ENCODE peak calls at places on chromosomes 2 and 18, in ten cellular contexts. K is stimulated activated CD4-positive, alpha-beta T cell treated with anti-CD3 and anti-CD28 coated beads, Interleukin-15, amount 100 ng/mL, for 1 hour; A is amniotic stem cell; P is NCI-H345; C is ELF-1; F is NCI-H2081; U is GM10248; N is NCI-H510A treated with DMSO at 0.1 percent for 48 hours; M is HT1080; O is upper lobe of left lung. Y is an unnamed sample.

GRCh38 chr2:206127656-206128055 is 31.6 kb downstream of the NDUFS1 start:
- DNase-seq in K (no peak), A (no peak), P (no peak), C (no peak), F (no peak), U (no peak), N (no peak), M (peak; percentile 7), O (no peak), Y (no peak)

GRCh38 chr2:54384301-54385035 is 71.7 kb upstream of the SPTBN1 start:
- DNase-seq in K (no peak), A (no peak), P (no peak), C (no peak), F (no peak), U (no peak), N (no peak), M (no peak), O (no peak), Y (no peak)

GRCh38 chr2:83112863-83113262 is 1346.2 kb downstream of the SUCLG1 start:
- DNase-seq in K (no peak), A (no peak), P (no peak), C (no peak), F (no peak), U (no peak), N (peak; percentile 23), M (no peak), O (no peak), Y (no peak)

GRCh38 chr2:85468704-85469349 is 50.3 kb downstream of the SH2D6 start:
- DNase-seq in K (no peak), A (no peak), P (no peak), C (peak; percentile 91), F (no peak), U (no peak), N (no peak), M (no peak), O (no peak), Y (peak; percentile 49)

GRCh38 chr2:236051803-236052202 is 116.4 kb downstream of the GBX2 start:
- DNase-seq in K (no peak), A (no peak), P (no peak), C (no peak), F (no peak), U (no peak), N (no peak), M (no peak), O (no peak), Y (no peak)

GRCh38 chr2:226669249-226669648 is 130.4 kb downstream of the IRS1 start:
- DNase-seq in K (no peak), A (no peak), P (no peak), C (no peak), F (no peak), U (no peak), N (no peak), M (no peak), O (no peak), Y (no peak)

GRCh38 chr2:96953611-96954489 is 32.5 kb downstream of the FAM178B start:
- DNase-seq in K (no peak), A (no peak), P (no peak), C (peak; percentile 56), F (no peak), U (peak; percentile 58), N (no peak), M (no peak), O (no peak), Y (no peak)

GRCh38 chr18:9787716-9788115 is 79.6 kb downstream of the RAB31 start:
- DNase-seq in K (no peak), A (no peak), P (no peak), C (no peak), F (no peak), U (no peak), N (no peak), M (no peak), O (no peak), Y (no peak)

GRCh38 chr2:147033046-147033445 is 811.8 kb upstream of the ACVR2A start:
- DNase-seq in K (no peak), A (no peak), P (no peak), C (no peak), F (no peak), U (no peak), N (no peak), M (peak; percentile 64), O (no peak), Y (no peak)

GRCh38 chr18:44079602-44080001 is 601.1 kb upstream of the SETBP1 start:
- DNase-seq in K (no peak), A (peak; percentile 37), P (no peak), C (no peak), F (no peak), U (no peak), N (no peak), M (peak; percentile 91), O (no peak), Y (no peak)

GRCh38 chr2:60365556-60365955 is 187.9 kb downstream of the BCL11A start:
- DNase-seq in K (no peak), A (no peak), P (no peak), C (peak; percentile 18), F (no peak), U (no peak), N (no peak), M (no peak), O (no peak), Y (no peak)

GRCh38 chr2:50956886-50957285 is 75.0 kb downstream of the NRXN1 start:
- DNase-seq in K (no peak), A (no peak), P (no peak), C (no peak), F (no peak), U (no peak), N (no peak), M (no peak), O (no peak), Y (no peak)

GRCh38 chr2:12287220-12287751 is 429.4 kb upstream of the TRIB2 start:
- DNase-seq in K (no peak), A (no peak), P (no peak), C (no peak), F (no peak), U (no peak), N (no peak), M (peak; percentile 52), O (no peak), Y (no peak)

GRCh38 chr2:45821558-45822271 is 170.2 kb downstream of the PRKCE start:
- DNase-seq in K (no peak), A (no peak), P (peak; percentile 41), C (no peak), F (no peak), U (no peak), N (peak; percentile 71), M (peak; percentile 73), O (peak; percentile 90), Y (no peak)

GRCh38 chr2:120820263-120820884 is 84.7 kb downstream of the GLI2 start:
- DNase-seq in K (no peak), A (peak; percentile 42), P (no peak), C (peak; percentile 63), F (no peak), U (no peak), N (peak; percentile 70), M (no peak), O (no peak), Y (no peak)

GRCh38 chr18:42052137-42052708 is 97.2 kb downstream of the PIK3C3 start:
- DNase-seq in K (no peak), A (peak; percentile 16), P (no peak), C (no peak), F (no peak), U (no peak), N (no peak), M (peak; percentile 11), O (no peak), Y (no peak)

GRCh38 chr2:20327370-20327769 is 23.3 kb downstream of the PUM2 start:
- DNase-seq in K (no peak), A (no peak), P (no peak), C (no peak), F (no peak), U (no peak), N (no peak), M (no peak), O (no peak), Y (no peak)

GRCh38 chr2:85996591-85996990 is 107.8 kb upstream of the ST3GAL5 start:
- DNase-seq in K (no peak), A (no peak), P (no peak), C (peak; percentile 47), F (no peak), U (no peak), N (no peak), M (no peak), O (no peak), Y (no peak)

GRCh38 chr2:175726213-175726612 is 275.9 kb downstream of the LNPK start:
- DNase-seq in K (no peak), A (peak; percentile 62), P (no peak), C (no peak), F (no peak), U (no peak), N (no peak), M (peak; percentile 77), O (no peak), Y (no peak)

GRCh38 chr2:12754643-12755042 is 37.9 kb downstream of the TRIB2 start:
- DNase-seq in K (no peak), A (no peak), P (no peak), C (peak; percentile 63), F (no peak), U (no peak), N (no peak), M (no peak), O (no peak), Y (no peak)

GRCh38 chr2:162113771-162114168 is 38.3 kb downstream of the GCG start:
- DNase-seq in K (no peak), A (no peak), P (no peak), C (no peak), F (no peak), U (no peak), N (no peak), M (peak; percentile 50), O (peak; percentile 56), Y (no peak)

GRCh38 chr2:23713352-23713751 is 213.6 kb downstream of the ATAD2B start:
- DNase-seq in K (no peak), A (no peak), P (no peak), C (no peak), F (no peak), U (no peak), N (no peak), M (no peak), O (no peak), Y (no peak)

GRCh38 chr2:238821944-238822670 is 25.8 kb upstream of the TWIST2 start:
- DNase-seq in K (no peak), A (no peak), P (no peak), C (no peak), F (no peak), U (no peak), N (no peak), M (no peak), O (no peak), Y (no peak)

GRCh38 chr18:48563027-48563426 is 24.2 kb downstream of the CTIF start:
- DNase-seq in K (no peak), A (peak; percentile 15), P (no peak), C (peak; percentile 72), F (no peak), U (no peak), N (no peak), M (peak; percentile 95), O (no peak), Y (no peak)

GRCh38 chr18:37476182-37476581 is 89.4 kb downstream of the CELF4 start:
- DNase-seq in K (no peak), A (no peak), P (peak; percentile 37), C (peak; percentile 73), F (no peak), U (peak; percentile 59), N (peak; percentile 24), M (peak; percentile 29), O (no peak), Y (peak; percentile 63)

GRCh38 chr18:7812431-7813063 is 245.4 kb downstream of the PTPRM start:
- DNase-seq in K (no peak), A (peak; percentile 41), P (no peak), C (no peak), F (no peak), U (no peak), N (no peak), M (peak; percentile 85), O (no peak), Y (no peak)

GRCh38 chr2:26959320-26959719 is 11.1 kb upstream of the MAPRE3 start:
- DNase-seq in K (no peak), A (no peak), P (no peak), C (no peak), F (no peak), U (no peak), N (no peak), M (no peak), O (no peak), Y (no peak)

GRCh38 chr18:31835528-31836138 is 75.0 kb upstream of the SLC25A52 start:
- DNase-seq in K (no peak), A (no peak), P (no peak), C (no peak), F (no peak), U (no peak), N (no peak), M (no peak), O (no peak), Y (no peak)